ENCODE peak calls at places on chromosomes 11 and 22, in six cellular contexts. L is transverse colon, H is suprapubic skin, A is sigmoid colon, R is HepG2, V is GM12878. D is an unnamed sample.
A peak's percentile ranks its signal among the peaks of the same experiment; 100 is the strongest.

GRCh38 chr11:34192481-34193401 is 87.3 kb downstream of the NAT10 start:
- DNase-seq in L (peak; percentile 28), H (peak; percentile 80), A (peak; percentile 86), R (no peak), V (no peak), D (no peak)

GRCh38 chr11:34869425-34869824 is 46.8 kb downstream of the APIP start:
- DNase-seq in L (no peak), H (no peak), A (no peak), R (peak; percentile 18), V (no peak), D (no peak)

GRCh38 chr11:128884703-128885338 is 6.3 kb upstream of the KCNJ5 start:
- DNase-seq in L (peak; percentile 76), H (no peak), A (peak; percentile 72), R (peak; percentile 54), V (no peak), D (peak; percentile 50)

GRCh38 chr11:107018902-107019493 is 722 bp upstream of the GUCY1A2 start:
- DNase-seq in L (peak; percentile 14), H (peak; percentile 68), A (peak; percentile 66), R (peak; percentile 20), V (no peak), D (peak; percentile 50)

GRCh38 chr11:72685560-72686480 is 11.6 kb upstream of the PDE2A start:
- DNase-seq in L (peak; percentile 35), H (no peak), A (peak; percentile 89), R (no peak), V (no peak), D (no peak)

GRCh38 chr11:28107331-28107725 is 628 bp downstream of the KIF18A start:
- DNase-seq in L (no peak), H (no peak), A (no peak), R (peak; percentile 12), V (peak; percentile 21), D (no peak)

GRCh38 chr11:10688401-10688800 is 5.2 kb downstream of the IRAG1 start:
- DNase-seq in L (no peak), H (no peak), A (no peak), R (no peak), V (no peak), D (no peak)

GRCh38 chr22:46443850-46444389 is 93.5 kb downstream of the CELSR1 start:
- DNase-seq in L (peak; percentile 36), H (no peak), A (no peak), R (peak; percentile 21), V (no peak), D (peak; percentile 73)

GRCh38 chr11:116093481-116093880 is 589.3 kb upstream of the CADM1 start:
- DNase-seq in L (no peak), H (no peak), A (no peak), R (no peak), V (no peak), D (no peak)

GRCh38 chr11:1029051-1029450 is 7.5 kb downstream of the MUC6 start:
- DNase-seq in L (no peak), H (no peak), A (no peak), R (no peak), V (no peak), D (no peak)

GRCh38 chr11:65432686-65433582 is 10.3 kb downstream of the NEAT1 start:
- DNase-seq in L (peak; percentile 3), H (no peak), A (no peak), R (no peak), V (no peak), D (no peak)

GRCh38 chr11:48307760-48308386 is 1.9 kb downstream of the OR4S1 start:
- DNase-seq in L (peak; percentile 61), H (no peak), A (no peak), R (peak; percentile 53), V (no peak), D (no peak)

DNA sequence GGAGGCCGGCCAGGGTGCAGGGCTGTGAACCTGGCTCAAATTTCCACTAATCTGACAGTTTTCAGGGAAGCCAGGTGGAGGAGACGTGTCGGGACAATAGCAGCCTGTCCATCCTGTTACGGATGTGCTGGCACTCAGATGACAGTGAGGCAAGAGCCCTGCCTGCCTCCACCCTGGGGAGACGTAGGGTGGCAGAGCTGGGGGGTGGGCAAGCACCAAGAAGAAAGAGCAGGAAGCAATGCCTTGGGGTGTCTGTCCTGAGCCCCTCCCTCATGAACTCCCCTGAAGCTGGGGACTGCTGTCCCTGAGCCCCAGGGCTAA is 10.0 kb upstream of the TRIM29 start:
- DNase-seq in L (no peak), H (peak; percentile 55), A (no peak), R (no peak), V (no peak), D (no peak)
- TF ChIP-seq POLR2AphosphoS5 in L (no peak), H (no peak), A (no peak), R (no peak), V (no peak), D (no peak)

GRCh38 chr11:97973352-97973857 is 1047.3 kb upstream of the CNTN5 start:
- DNase-seq in L (no peak), H (no peak), A (no peak), R (no peak), V (no peak), D (no peak)
- H3K27ac ChIP-seq in L (no peak overlapping the region), H (no peak overlapping the region), A (no peak overlapping the region), R (no peak overlapping the region), V (no peak overlapping the region), D (no peak overlapping the region)

DNA sequence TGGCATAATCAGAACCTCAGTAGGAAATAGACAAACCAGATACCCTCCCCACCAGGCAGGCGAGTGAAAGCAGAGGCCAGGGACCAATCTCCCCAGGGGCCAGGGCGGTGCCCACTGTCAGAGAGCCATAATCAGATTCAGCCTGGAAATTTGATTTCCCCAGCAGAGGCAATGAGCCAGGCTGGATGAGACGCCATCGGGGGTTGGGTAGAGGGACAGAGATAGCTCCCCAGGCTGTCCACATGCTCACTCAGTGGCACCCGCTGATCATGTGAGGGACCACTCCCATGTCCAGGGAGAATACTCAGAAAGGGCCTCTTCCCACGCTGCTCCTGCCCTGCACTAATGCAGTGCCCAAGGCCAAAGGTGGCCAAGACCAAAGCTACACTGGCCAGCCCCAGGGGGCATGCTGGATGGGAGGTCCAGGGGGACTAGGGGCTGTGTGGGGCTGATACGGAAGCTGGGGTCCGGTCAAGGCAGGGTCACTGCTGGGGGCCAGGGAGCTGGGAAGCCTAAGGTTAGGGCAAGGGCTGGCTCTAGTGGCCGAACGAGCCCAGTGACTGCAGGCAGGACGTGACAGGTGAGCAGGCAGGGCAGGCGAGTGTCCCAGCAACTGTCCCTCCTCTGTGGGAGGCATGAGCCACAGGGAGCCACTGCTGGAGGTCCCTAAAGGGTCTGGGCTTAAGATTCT is 19.8 kb downstream of the ARVCF start:
- DNase-seq in L (no peak), H (peak; percentile 70), A (no peak), R (no peak), V (no peak), D (peak; percentile 56)
- TF ChIP-seq EP300 in L (no peak), H (no peak), A (no peak), R (no peak), V (no peak), D (no peak)

DNA sequence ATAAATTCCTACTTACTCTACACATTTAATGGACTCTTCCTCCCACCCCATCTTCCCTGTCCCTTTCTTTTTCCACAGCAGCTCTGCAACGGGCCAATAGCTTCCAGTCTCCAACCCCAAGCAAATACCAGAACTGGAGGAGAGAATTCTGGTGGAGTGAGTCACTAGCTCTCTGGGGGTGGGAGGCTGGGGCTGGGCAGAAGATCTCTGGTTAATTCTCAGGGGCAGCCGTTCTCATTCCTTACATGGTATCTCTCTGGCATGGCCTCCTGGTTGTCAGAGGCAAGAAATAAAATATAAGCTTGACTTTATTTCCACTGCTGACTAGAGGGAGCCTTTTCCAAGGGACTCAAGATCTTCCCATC is 90.4 kb upstream of the PARVA start:
- DNase-seq in L (peak; percentile 35), H (peak; percentile 51), A (peak; percentile 87), R (peak; percentile 36), V (no peak), D (no peak)
- TF ChIP-seq POLR2AphosphoS5 in L (no peak), H (no peak), A (peak; percentile 74), R (no peak), V (no peak), D (no peak)

GRCh38 chr11:94212898-94213297 is 84.3 kb downstream of the PANX1 start:
- DNase-seq in L (no peak), H (no peak), A (no peak), R (no peak), V (no peak), D (no peak)
- H3K27ac ChIP-seq in L (no peak overlapping the region), H (no peak overlapping the region), A (no peak overlapping the region), R (no peak overlapping the region), V (no peak overlapping the region), D (no peak overlapping the region)

D was measured in upper lobe of left lung.